ENCODE peak calls at places on chromosomes 13 and 19, in seven cellular contexts. U, Y, Z, Q, M, O and I are unnamed samples.

GRCh38 chr19:719636-720377 is 11.1 kb downstream of the PALM start:
- DNase-seq in Z (no peak), Q (no peak), U (peak), O (no peak), M (no peak), Y (no peak), I (no peak)

GRCh38 chr19:58553799-58554493 is 959 bp downstream of the CHMP2A start:
- DNase-seq in Q (no peak), O (no peak), M (no peak), Y (no peak), Z (no peak), U (no peak), I (no peak)

GRCh38 chr13:110047511-110047910 is 259.4 kb downstream of the COL4A1 start:
- DNase-seq in Z (no peak), Q (no peak), O (peak), U (no peak), Y (peak), M (no peak), I (no peak)

GRCh38 chr13:31052478-31052877 is 109.2 kb downstream of the HSPH1 start:
- DNase-seq in U (no peak), M (no peak), Y (no peak), Z (no peak), O (no peak), Q (no peak), I (no peak)

GRCh38 chr13:101623469-101624209 is 171.2 kb downstream of the ITGBL1 start:
- DNase-seq in Z (no peak), Q (no peak), U (no peak), O (no peak), Y (no peak), M (no peak), I (no peak)

GRCh38 chr13:97938701-97939475 is 14.6 kb upstream of the IPO5 start:
- DNase-seq in Z (no peak), Y (no peak), U (no peak), M (no peak), O (no peak), Q (no peak), I (no peak)

GRCh38 chr13:78909276-78909675 is 250.3 kb upstream of the OBI1 start:
- DNase-seq in M (no peak), O (no peak), Y (no peak), Z (no peak), U (no peak), Q (no peak), I (no peak)

GRCh38 chr19:3132971-3133792 is 2.7 kb upstream of the GNA15 start:
- DNase-seq in O (no peak), M (peak), Y (peak), U (no peak), Z (no peak), Q (peak), I (peak)

GRCh38 chr13:32009362-32009761 is 22.2 kb upstream of the FRY start:
- DNase-seq in U (no peak), M (no peak), Z (no peak), O (no peak), Q (no peak), Y (no peak), I (no peak)

GRCh38 chr19:4310247-4311121 is 6.1 kb downstream of the FSD1 start:
- DNase-seq in Q (no peak), O (no peak), M (peak), Z (no peak), Y (no peak), U (peak), I (no peak)

GRCh38 chr13:33696530-33696929 is 121.4 kb upstream of the RFC3 start:
- DNase-seq in Q (no peak), Z (no peak), M (no peak), U (no peak), O (no peak), Y (no peak), I (no peak)

GRCh38 chr19:35216833-35217707 is 11.5 kb downstream of the FAM187B start:
- DNase-seq in M (peak), Z (no peak), Y (no peak), Q (no peak), U (peak), O (peak), I (no peak)

GRCh38 chr13:35388979-35389378 is 87.5 kb downstream of the MAB21L1 start:
- DNase-seq in U (no peak), Z (no peak), O (no peak), Q (no peak), M (no peak), Y (no peak), I (no peak)

GRCh38 chr13:44698076-44698475 is 121.9 kb upstream of the TSC22D1 start:
- DNase-seq in Q (no peak), O (no peak), Y (no peak), M (no peak), U (no peak), Z (no peak), I (no peak)

GRCh38 chr19:39206122-39206521 is 2.1 kb upstream of the SYCN start:
- DNase-seq in Q (no peak), Y (no peak), M (no peak), U (no peak), Z (no peak), O (no peak), I (no peak)

GRCh38 chr13:78709028-78709427 is 50.1 kb upstream of the OBI1 start:
- DNase-seq in Q (no peak), O (no peak), U (no peak), M (no peak), Y (no peak), Z (no peak), I (no peak)

GRCh38 chr13:41145136-41145908 is 12.7 kb upstream of the KBTBD6 start:
- DNase-seq in Z (no peak), M (no peak), Y (no peak), O (no peak), Q (no peak), U (no peak), I (no peak)

GRCh38 chr19:903266-903797 is 9.7 kb downstream of the R3HDM4 start:
- DNase-seq in Q (no peak), Y (no peak), U (no peak), O (no peak), M (no peak), Z (no peak), I (no peak)

GRCh38 chr19:49812452-49812996 is 568 bp downstream of the FUZ start:
- DNase-seq in O (no peak), Y (no peak), Q (no peak), M (no peak), U (no peak), Z (no peak), I (no peak)

GRCh38 chr13:18954254-18954653 is 227.4 kb downstream of the TUBA3C start:
- DNase-seq in Q (no peak), M (no peak), Z (no peak), O (no peak), Y (no peak), U (no peak), I (no peak)

GRCh38 chr13:94667190-94667589 is 45.2 kb downstream of the SOX21 start:
- DNase-seq in M (no peak), O (no peak), Y (no peak), U (no peak), Q (no peak), Z (no peak), I (no peak)

GRCh38 chr19:38729653-38730469 is 14.4 kb downstream of the CAPN12 start:
- DNase-seq in U (peak), Z (no peak), Q (peak), O (peak), M (peak), Y (peak), I (no peak)

GRCh38 chr19:57111329-57111644 is 8.5 kb upstream of the USP29 start:
- DNase-seq in O (no peak), U (no peak), Z (no peak), Y (no peak), Q (no peak), M (no peak), I (no peak)

GRCh38 chr19:48168689-48169088 is 1.5 kb downstream of the LIG1 start:
- DNase-seq in Z (no peak), U (no peak), Q (no peak), O (no peak), M (no peak), Y (no peak), I (no peak)

GRCh38 chr19:48170817-48171347 is 402 bp downstream of the ZSWIM9 start:
- DNase-seq in U (peak), M (no peak), Y (no peak), Z (no peak), Q (no peak), O (no peak), I (no peak)

GRCh38 chr19:48171584-48172170 is 1.2 kb downstream of the ZSWIM9 start:
- DNase-seq in Q (no peak), Y (no peak), U (no peak), O (no peak), M (no peak), Z (no peak), I (no peak)

GRCh38 chr19:48169585-48169973 is 565 bp downstream of the LIG1 start:
- DNase-seq in Q (peak), O (peak), Y (peak), M (peak), U (peak), Z (peak), I (peak)

GRCh38 chr19:48169974-48170803 is at the start of the genes LIG1 and ZSWIM9:
- DNase-seq in U (peak), Z (peak), Y (peak), O (peak), M (peak), Q (peak), I (peak)
- TF ChIP-seq POLR2AphosphoS5 in U (peak), Z (peak), Y (peak), O (peak), M (peak), Q (no peak), I (peak)

GRCh38 chr19:18939163-18939562 is 1.9 kb downstream of the HOMER3 start:
- DNase-seq in Y (no peak), O (no peak), U (no peak), M (no peak), Z (no peak), Q (no peak), I (no peak)

GRCh38 chr19:18942692-18943091 is 1.7 kb upstream of the HOMER3 start:
- DNase-seq in U (no peak), Y (no peak), Q (no peak), Z (no peak), O (no peak), M (no peak), I (no peak)

GRCh38 chr19:18941628-18942354 is 774 bp upstream of the HOMER3 start:
- DNase-seq in Y (no peak), M (no peak), O (no peak), Z (no peak), U (peak), Q (no peak), I (no peak)

GRCh38 chr19:18940791-18941627 is at the start of gene HOMER3:
- DNase-seq in U (peak), O (peak), Q (peak), Y (peak), M (peak), Z (peak), I (no peak)

GRCh38 chr19:18939922-18940775 is 868 bp downstream of the HOMER3 start:
- DNase-seq in Y (peak), U (peak), O (peak), M (peak), Z (peak), Q (no peak), I (no peak)
- TF ChIP-seq POLR2AphosphoS5 in Y (no peak), U (peak), O (no peak), M (no peak), Z (no peak), Q (no peak), I (no peak)

GRCh38 chr19:5687360-5688198 is 2.5 kb upstream of the RPL36 start:
- DNase-seq in O (no peak), Z (no peak), U (no peak), Y (no peak), M (no peak), Q (no peak), I (no peak)

GRCh38 chr19:5684694-5685430 is 4.0 kb downstream of the HSD11B1L start:
- DNase-seq in Z (no peak), Q (no peak), Y (no peak), O (no peak), U (no peak), M (no peak), I (no peak)

GRCh38 chr19:5686326-5686646 is 3.8 kb upstream of the RPL36 start:
- DNase-seq in O (no peak), Y (no peak), U (no peak), Z (no peak), M (no peak), Q (no peak), I (no peak)

GRCh38 chr19:5683177-5683886 is 2.5 kb downstream of the HSD11B1L start:
- DNase-seq in Y (no peak), M (no peak), Q (no peak), Z (no peak), O (no peak), U (no peak), I (no peak)

GRCh38 chr19:5686647-5687359 is 3.3 kb upstream of the RPL36 start:
- DNase-seq in U (peak), M (peak), Q (peak), Z (peak), Y (peak), O (peak), I (peak)
- TF ChIP-seq POLR2AphosphoS5 in U (peak), M (no peak), Q (no peak), Z (peak), Y (peak), O (peak), I (no peak)

GRCh38 chr13:39692650-39693438 is 37.4 kb downstream of the COG6 start:
- DNase-seq in U (no peak), Z (no peak), M (no peak), Y (no peak), Q (no peak), O (no peak), I (no peak)
- TF ChIP-seq POLR2AphosphoS5 in U (no peak), Z (no peak), M (peak), Y (no peak), Q (no peak), O (no peak), I (no peak)